ENCODE peak calls at places on chromosomes 1 and 21, in seven cellular contexts. One of them, this sample, is unnamed.

GRCh38 chr1:117037802-117038201 is 22.3 kb upstream of the TTF2 start:
- DNase-seq in endodermal cell: no peak
- DNase-seq in bronchial epithelial cell: no peak
- DNase-seq in astrocyte: no peak
- DNase-seq in mucosa of descending colon: no peak
- DNase-seq in OCI-LY7: no peak
- DNase-seq in HCT116: no peak
- DNase-seq in this sample: no peak

GRCh38 chr1:224237094-224237881 is 54.2 kb downstream of the DEGS1 start:
- DNase-seq in astrocyte: no peak
- DNase-seq in mucosa of descending colon: no peak
- DNase-seq in endodermal cell: no peak
- DNase-seq in HCT116: no peak
- DNase-seq in bronchial epithelial cell: no peak
- DNase-seq in OCI-LY7: no peak
- DNase-seq in this sample: no peak

GRCh38 chr1:93304716-93305138 is 41.0 kb upstream of the DR1 start:
- DNase-seq in bronchial epithelial cell: peak
- DNase-seq in OCI-LY7: peak
- DNase-seq in endodermal cell: no peak
- DNase-seq in HCT116: peak
- DNase-seq in astrocyte: peak
- DNase-seq in mucosa of descending colon: peak
- DNase-seq in this sample: peak

GRCh38 chr1:88063605-88064004 is 620.5 kb upstream of the PKN2 start:
- DNase-seq in endodermal cell: no peak
- DNase-seq in bronchial epithelial cell: peak
- DNase-seq in mucosa of descending colon: no peak
- DNase-seq in astrocyte: no peak
- DNase-seq in OCI-LY7: no peak
- DNase-seq in HCT116: no peak
- DNase-seq in this sample: no peak

GRCh38 chr1:181482521-181483083 is 715 bp upstream of the CACNA1E start:
- DNase-seq in bronchial epithelial cell: peak
- DNase-seq in HCT116: no peak
- DNase-seq in OCI-LY7: no peak
- DNase-seq in endodermal cell: peak
- DNase-seq in astrocyte: no peak
- DNase-seq in mucosa of descending colon: peak
- DNase-seq in this sample: peak

GRCh38 chr21:31557956-31558838 is 101.3 kb upstream of the SOD1 start:
- DNase-seq in endodermal cell: peak
- DNase-seq in OCI-LY7: peak
- DNase-seq in mucosa of descending colon: peak
- DNase-seq in bronchial epithelial cell: no peak
- DNase-seq in astrocyte: no peak
- DNase-seq in HCT116: no peak
- DNase-seq in this sample: peak

GRCh38 chr21:28067015-28067414 is 925.7 kb downstream of the LTN1 start:
- DNase-seq in mucosa of descending colon: no peak
- DNase-seq in astrocyte: no peak
- DNase-seq in HCT116: no peak
- DNase-seq in bronchial epithelial cell: no peak
- DNase-seq in OCI-LY7: no peak
- DNase-seq in endodermal cell: no peak
- DNase-seq in this sample: no peak

GRCh38 chr1:159222987-159223386 is 18.3 kb downstream of the ACKR1 start:
- DNase-seq in HCT116: no peak
- DNase-seq in OCI-LY7: no peak
- DNase-seq in bronchial epithelial cell: no peak
- DNase-seq in mucosa of descending colon: no peak
- DNase-seq in endodermal cell: no peak
- DNase-seq in astrocyte: no peak
- DNase-seq in this sample: no peak

GRCh38 chr1:172609528-172609927 is 49.4 kb upstream of the FASLG start:
- DNase-seq in mucosa of descending colon: no peak
- DNase-seq in bronchial epithelial cell: peak
- DNase-seq in OCI-LY7: peak
- DNase-seq in HCT116: no peak
- DNase-seq in endodermal cell: no peak
- DNase-seq in astrocyte: no peak
- DNase-seq in this sample: no peak

GRCh38 chr1:179545316-179545715 is 30.4 kb downstream of the NPHS2 start:
- DNase-seq in bronchial epithelial cell: no peak
- DNase-seq in endodermal cell: no peak
- DNase-seq in HCT116: no peak
- DNase-seq in astrocyte: no peak
- DNase-seq in mucosa of descending colon: no peak
- DNase-seq in OCI-LY7: no peak
- DNase-seq in this sample: no peak

GRCh38 chr21:16308269-16308668 is 578.5 kb downstream of the USP25 start:
- DNase-seq in astrocyte: peak
- DNase-seq in OCI-LY7: no peak
- DNase-seq in endodermal cell: no peak
- DNase-seq in bronchial epithelial cell: peak
- DNase-seq in mucosa of descending colon: no peak
- DNase-seq in HCT116: no peak
- DNase-seq in this sample: no peak

GRCh38 chr1:38025233-38025632 is 12.7 kb downstream of the UTP11 start:
- DNase-seq in OCI-LY7: no peak
- DNase-seq in bronchial epithelial cell: peak
- DNase-seq in HCT116: no peak
- DNase-seq in mucosa of descending colon: no peak
- DNase-seq in endodermal cell: no peak
- DNase-seq in astrocyte: no peak
- DNase-seq in this sample: no peak
- TF ChIP-seq CTCF in OCI-LY7: no peak
- TF ChIP-seq CTCF in bronchial epithelial cell: no peak
- TF ChIP-seq CTCF in HCT116: no peak
- TF ChIP-seq CTCF in mucosa of descending colon: no peak
- TF ChIP-seq CTCF in endodermal cell: no peak
- TF ChIP-seq CTCF in astrocyte: no peak
- TF ChIP-seq CTCF in this sample: no peak

GRCh38 chr1:79197421-79197820 is 190.9 kb upstream of the ADGRL4 start:
- DNase-seq in endodermal cell: peak
- DNase-seq in OCI-LY7: no peak
- DNase-seq in astrocyte: peak
- DNase-seq in mucosa of descending colon: no peak
- DNase-seq in HCT116: peak
- DNase-seq in bronchial epithelial cell: peak
- DNase-seq in this sample: no peak
- TF ChIP-seq CTCF in endodermal cell: peak
- TF ChIP-seq CTCF in OCI-LY7: no peak
- TF ChIP-seq CTCF in astrocyte: peak
- TF ChIP-seq CTCF in mucosa of descending colon: no peak
- TF ChIP-seq CTCF in HCT116: peak
- TF ChIP-seq CTCF in bronchial epithelial cell: peak
- TF ChIP-seq CTCF in this sample: no peak

GRCh38 chr21:33203371-33203724 is 26.4 kb upstream of the IFNAR2 start:
- DNase-seq in HCT116: no peak
- DNase-seq in astrocyte: no peak
- DNase-seq in endodermal cell: no peak
- DNase-seq in mucosa of descending colon: no peak
- DNase-seq in bronchial epithelial cell: no peak
- DNase-seq in OCI-LY7: no peak
- DNase-seq in this sample: no peak

GRCh38 chr21:33206771-33207290 is 22.9 kb upstream of the IFNAR2 start:
- DNase-seq in OCI-LY7: no peak
- DNase-seq in bronchial epithelial cell: no peak
- DNase-seq in endodermal cell: no peak
- DNase-seq in mucosa of descending colon: no peak
- DNase-seq in HCT116: no peak
- DNase-seq in astrocyte: no peak
- DNase-seq in this sample: no peak

GRCh38 chr21:33207471-33208149 is 22.1 kb upstream of the IFNAR2 start:
- DNase-seq in astrocyte: no peak
- DNase-seq in mucosa of descending colon: no peak
- DNase-seq in HCT116: no peak
- DNase-seq in bronchial epithelial cell: no peak
- DNase-seq in endodermal cell: no peak
- DNase-seq in OCI-LY7: peak
- DNase-seq in this sample: no peak

GRCh38 chr21:33202464-33203363 is 27.0 kb upstream of the IFNAR2 start:
- DNase-seq in bronchial epithelial cell: no peak
- DNase-seq in OCI-LY7: no peak
- DNase-seq in astrocyte: no peak
- DNase-seq in HCT116: no peak
- DNase-seq in mucosa of descending colon: no peak
- DNase-seq in endodermal cell: no peak
- DNase-seq in this sample: peak

DNA sequence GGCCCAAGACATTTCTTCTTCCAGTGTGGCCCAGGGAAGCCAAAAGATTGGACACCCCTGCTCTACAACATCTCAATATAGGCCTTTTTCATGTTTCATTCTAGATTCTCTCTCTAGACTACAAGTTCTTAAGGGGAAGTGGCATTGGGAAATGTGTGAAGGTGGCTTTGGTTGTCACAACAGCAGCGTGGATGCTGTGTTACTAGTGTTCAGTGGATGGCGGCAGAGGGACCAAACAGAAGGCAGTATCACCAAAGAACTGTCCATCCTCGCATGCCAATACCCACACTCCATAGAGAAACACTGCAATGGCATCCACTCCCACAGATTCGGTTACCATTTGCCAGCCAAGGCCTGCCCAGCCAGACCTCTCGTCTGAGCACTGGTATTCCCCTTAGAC is 24.3 kb upstream of the IFNAR2 start:
- DNase-seq in bronchial epithelial cell: no peak
- DNase-seq in endodermal cell: no peak
- DNase-seq in HCT116: no peak
- DNase-seq in mucosa of descending colon: no peak
- DNase-seq in OCI-LY7: peak
- DNase-seq in astrocyte: no peak
- DNase-seq in this sample: peak
- TF ChIP-seq CTCF in bronchial epithelial cell: no peak
- TF ChIP-seq CTCF in endodermal cell: no peak
- TF ChIP-seq CTCF in HCT116: no peak
- TF ChIP-seq CTCF in mucosa of descending colon: no peak
- TF ChIP-seq CTCF in OCI-LY7: peak
- TF ChIP-seq CTCF in astrocyte: no peak
- TF ChIP-seq CTCF in this sample: no peak

DNA sequence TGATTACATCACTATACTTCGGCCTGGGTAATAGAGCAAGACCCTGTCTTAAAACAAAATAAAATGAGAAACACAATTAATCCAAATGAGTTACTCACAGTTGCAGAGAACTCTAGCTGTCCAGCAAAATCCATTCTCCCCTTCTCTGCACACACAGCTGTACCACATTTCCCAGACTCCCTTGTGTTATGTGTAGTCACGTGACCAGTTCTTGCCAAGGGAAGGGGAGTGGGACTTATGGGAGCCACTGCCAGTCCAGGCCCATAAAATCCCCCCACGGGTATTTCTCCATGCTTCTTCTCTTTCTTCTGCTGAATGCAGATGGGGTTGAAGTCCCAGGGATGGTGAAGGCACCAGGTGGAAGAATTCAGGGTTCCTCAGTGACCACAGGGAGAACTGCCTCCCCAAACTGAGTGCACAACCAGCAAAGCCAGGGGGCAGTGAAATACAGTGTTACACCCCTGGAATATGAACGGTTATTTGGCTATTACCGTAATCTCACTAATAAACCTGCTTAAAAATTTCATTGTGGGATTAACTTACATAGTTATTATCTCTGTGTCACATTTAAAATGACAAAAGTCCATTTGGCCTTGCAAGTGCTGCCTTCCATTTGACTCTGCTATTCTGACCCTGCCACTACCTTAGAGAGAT is 85.6 kb upstream of the FMN2 start:
- DNase-seq in mucosa of descending colon: no peak
- DNase-seq in HCT116: no peak
- DNase-seq in OCI-LY7: no peak
- DNase-seq in bronchial epithelial cell: no peak
- DNase-seq in astrocyte: no peak
- DNase-seq in endodermal cell: no peak
- DNase-seq in this sample: no peak
- TF ChIP-seq CTCF in mucosa of descending colon: no peak
- TF ChIP-seq CTCF in HCT116: no peak
- TF ChIP-seq CTCF in OCI-LY7: no peak
- TF ChIP-seq CTCF in bronchial epithelial cell: no peak
- TF ChIP-seq CTCF in astrocyte: no peak
- TF ChIP-seq CTCF in endodermal cell: no peak
- TF ChIP-seq CTCF in this sample: no peak